ENCODE peak calls at places on chromosomes 7 and 10, in nine cellular contexts. One of them, this sample, is unnamed.

GRCh38 chr10:90136731-90137316 is 435.4 kb downstream of the KIF20B start:
- DNase-seq in coronary artery: no peak
- DNase-seq in CD8-positive, alpha-beta T cell: no peak
- DNase-seq in epithelial cell of esophagus: peak; percentile 39
- DNase-seq in ovary: no peak
- DNase-seq in skeletal muscle cell: no peak
- DNase-seq in brain microvascular endothelial cell: no peak
- DNase-seq in left ventricle myocardium inferior: no peak
- DNase-seq in AG09309: no peak
- DNase-seq in this sample: no peak

GRCh38 chr7:134120405-134120804 is 6.7 kb upstream of the LRGUK start:
- DNase-seq in skeletal muscle cell: no peak
- DNase-seq in AG09309: no peak
- DNase-seq in ovary: no peak
- DNase-seq in epithelial cell of esophagus: no peak
- DNase-seq in brain microvascular endothelial cell: no peak
- DNase-seq in coronary artery: no peak
- DNase-seq in CD8-positive, alpha-beta T cell: no peak
- DNase-seq in left ventricle myocardium inferior: no peak
- DNase-seq in this sample: no peak

GRCh38 chr7:33107136-33108066 is 1.8 kb downstream of the RP9 start:
- DNase-seq in coronary artery: no peak
- DNase-seq in brain microvascular endothelial cell: peak; percentile 43
- DNase-seq in skeletal muscle cell: peak; percentile 10
- DNase-seq in CD8-positive, alpha-beta T cell: no peak
- DNase-seq in left ventricle myocardium inferior: no peak
- DNase-seq in ovary: no peak
- DNase-seq in AG09309: no peak
- DNase-seq in epithelial cell of esophagus: peak; percentile 56
- DNase-seq in this sample: no peak

GRCh38 chr7:98568891-98569290 is 48.2 kb upstream of the NPTX2 start:
- DNase-seq in coronary artery: no peak
- DNase-seq in CD8-positive, alpha-beta T cell: no peak
- DNase-seq in ovary: no peak
- DNase-seq in skeletal muscle cell: peak; percentile 18
- DNase-seq in AG09309: no peak
- DNase-seq in left ventricle myocardium inferior: no peak
- DNase-seq in brain microvascular endothelial cell: no peak
- DNase-seq in epithelial cell of esophagus: no peak
- DNase-seq in this sample: no peak

GRCh38 chr7:98974906-98975816 is 96.8 kb downstream of the TRRAP start:
- DNase-seq in skeletal muscle cell: no peak
- DNase-seq in brain microvascular endothelial cell: no peak
- DNase-seq in AG09309: no peak
- DNase-seq in left ventricle myocardium inferior: peak; percentile 75
- DNase-seq in epithelial cell of esophagus: no peak
- DNase-seq in coronary artery: no peak
- DNase-seq in ovary: no peak
- DNase-seq in CD8-positive, alpha-beta T cell: no peak
- DNase-seq in this sample: no peak

GRCh38 chr10:89845541-89846275 is 144.3 kb downstream of the KIF20B start:
- DNase-seq in coronary artery: no peak
- DNase-seq in ovary: no peak
- DNase-seq in AG09309: no peak
- DNase-seq in left ventricle myocardium inferior: no peak
- DNase-seq in brain microvascular endothelial cell: peak; percentile 40
- DNase-seq in epithelial cell of esophagus: peak; percentile 56
- DNase-seq in skeletal muscle cell: peak; percentile 4
- DNase-seq in CD8-positive, alpha-beta T cell: no peak
- DNase-seq in this sample: no peak

GRCh38 chr10:75244487-75245353 is 9.0 kb upstream of the COMTD1 start:
- DNase-seq in CD8-positive, alpha-beta T cell: no peak
- DNase-seq in AG09309: no peak
- DNase-seq in left ventricle myocardium inferior: no peak
- DNase-seq in brain microvascular endothelial cell: no peak
- DNase-seq in ovary: no peak
- DNase-seq in epithelial cell of esophagus: peak; percentile 47
- DNase-seq in coronary artery: no peak
- DNase-seq in skeletal muscle cell: no peak
- DNase-seq in this sample: no peak

GRCh38 chr10:6514844-6515780 is 65.0 kb downstream of the PRKCQ start:
- DNase-seq in epithelial cell of esophagus: no peak
- DNase-seq in brain microvascular endothelial cell: no peak
- DNase-seq in skeletal muscle cell: no peak
- DNase-seq in ovary: no peak
- DNase-seq in coronary artery: no peak
- DNase-seq in CD8-positive, alpha-beta T cell: no peak
- DNase-seq in left ventricle myocardium inferior: no peak
- DNase-seq in AG09309: no peak
- DNase-seq in this sample: no peak

GRCh38 chr7:143048827-143049226 is 3.3 kb upstream of the OR6V1 start:
- DNase-seq in ovary: no peak
- DNase-seq in coronary artery: no peak
- DNase-seq in skeletal muscle cell: no peak
- DNase-seq in left ventricle myocardium inferior: no peak
- DNase-seq in epithelial cell of esophagus: peak; percentile 11
- DNase-seq in brain microvascular endothelial cell: no peak
- DNase-seq in AG09309: no peak
- DNase-seq in CD8-positive, alpha-beta T cell: no peak
- DNase-seq in this sample: no peak

GRCh38 chr10:44968101-44968886 is 8.7 kb downstream of the RASSF4 start:
- DNase-seq in left ventricle myocardium inferior: no peak
- DNase-seq in AG09309: no peak
- DNase-seq in ovary: no peak
- DNase-seq in epithelial cell of esophagus: no peak
- DNase-seq in coronary artery: peak; percentile 81
- DNase-seq in CD8-positive, alpha-beta T cell: no peak
- DNase-seq in brain microvascular endothelial cell: no peak
- DNase-seq in skeletal muscle cell: no peak
- DNase-seq in this sample: no peak

GRCh38 chr10:118835682-118836326 is 81.0 kb upstream of the CACUL1 start:
- DNase-seq in brain microvascular endothelial cell: no peak
- DNase-seq in coronary artery: no peak
- DNase-seq in ovary: no peak
- DNase-seq in AG09309: no peak
- DNase-seq in CD8-positive, alpha-beta T cell: no peak
- DNase-seq in left ventricle myocardium inferior: no peak
- DNase-seq in epithelial cell of esophagus: peak; percentile 97
- DNase-seq in skeletal muscle cell: no peak
- DNase-seq in this sample: no peak

GRCh38 chr10:87887548-87888289 is 24.3 kb downstream of the PTEN start:
- DNase-seq in AG09309: no peak
- DNase-seq in coronary artery: no peak
- DNase-seq in epithelial cell of esophagus: no peak
- DNase-seq in ovary: no peak
- DNase-seq in left ventricle myocardium inferior: no peak
- DNase-seq in skeletal muscle cell: no peak
- DNase-seq in CD8-positive, alpha-beta T cell: no peak
- DNase-seq in brain microvascular endothelial cell: no peak
- DNase-seq in this sample: no peak

GRCh38 chr10:117652228-117653169 is 110.0 kb downstream of the EMX2 start:
- DNase-seq in coronary artery: no peak
- DNase-seq in CD8-positive, alpha-beta T cell: no peak
- DNase-seq in brain microvascular endothelial cell: no peak
- DNase-seq in epithelial cell of esophagus: no peak
- DNase-seq in ovary: no peak
- DNase-seq in AG09309: no peak
- DNase-seq in skeletal muscle cell: no peak
- DNase-seq in left ventricle myocardium inferior: no peak
- DNase-seq in this sample: no peak

GRCh38 chr7:137020351-137020750 is 151.9 kb downstream of the CHRM2 start:
- DNase-seq in coronary artery: no peak
- DNase-seq in epithelial cell of esophagus: no peak
- DNase-seq in brain microvascular endothelial cell: peak; percentile 31
- DNase-seq in skeletal muscle cell: no peak
- DNase-seq in AG09309: no peak
- DNase-seq in ovary: no peak
- DNase-seq in CD8-positive, alpha-beta T cell: no peak
- DNase-seq in left ventricle myocardium inferior: no peak
- DNase-seq in this sample: no peak

GRCh38 chr7:65233409-65234034 is 140.1 kb upstream of the ZNF92 start:
- DNase-seq in coronary artery: no peak
- DNase-seq in AG09309: no peak
- DNase-seq in brain microvascular endothelial cell: no peak
- DNase-seq in skeletal muscle cell: no peak
- DNase-seq in epithelial cell of esophagus: no peak
- DNase-seq in ovary: no peak
- DNase-seq in left ventricle myocardium inferior: no peak
- DNase-seq in CD8-positive, alpha-beta T cell: no peak
- DNase-seq in this sample: no peak

GRCh38 chr10:12835709-12836108 is 165.8 kb downstream of the CCDC3 start:
- DNase-seq in brain microvascular endothelial cell: peak; percentile 50
- DNase-seq in skeletal muscle cell: no peak
- DNase-seq in coronary artery: no peak
- DNase-seq in left ventricle myocardium inferior: no peak
- DNase-seq in ovary: no peak
- DNase-seq in AG09309: no peak
- DNase-seq in epithelial cell of esophagus: peak; percentile 89
- DNase-seq in CD8-positive, alpha-beta T cell: no peak
- DNase-seq in this sample: no peak

GRCh38 chr7:24714676-24715010 is 42.6 kb downstream of the GSDME start:
- DNase-seq in coronary artery: peak; percentile 65
- DNase-seq in epithelial cell of esophagus: no peak
- DNase-seq in ovary: no peak
- DNase-seq in left ventricle myocardium inferior: no peak
- DNase-seq in skeletal muscle cell: no peak
- DNase-seq in AG09309: no peak
- DNase-seq in CD8-positive, alpha-beta T cell: no peak
- DNase-seq in brain microvascular endothelial cell: no peak
- DNase-seq in this sample: no peak

GRCh38 chr10:36182059-36182654 is 540.1 kb upstream of the FZD8 start:
- DNase-seq in AG09309: no peak
- DNase-seq in brain microvascular endothelial cell: no peak
- DNase-seq in left ventricle myocardium inferior: no peak
- DNase-seq in coronary artery: no peak
- DNase-seq in skeletal muscle cell: no peak
- DNase-seq in CD8-positive, alpha-beta T cell: no peak
- DNase-seq in epithelial cell of esophagus: no peak
- DNase-seq in ovary: no peak
- DNase-seq in this sample: no peak

GRCh38 chr10:101938316-101939272 is 95.0 kb upstream of the KCNIP2 start:
- DNase-seq in ovary: peak; percentile 9
- DNase-seq in coronary artery: no peak
- DNase-seq in brain microvascular endothelial cell: peak; percentile 89
- DNase-seq in left ventricle myocardium inferior: no peak
- DNase-seq in AG09309: peak; percentile 48
- DNase-seq in CD8-positive, alpha-beta T cell: no peak
- DNase-seq in epithelial cell of esophagus: peak; percentile 72
- DNase-seq in skeletal muscle cell: peak; percentile 69
- DNase-seq in this sample: no peak
- H3K4me3 ChIP-seq in ovary: no peak overlapping the region
- H3K4me3 ChIP-seq in coronary artery: no peak overlapping the region
- H3K4me3 ChIP-seq in brain microvascular endothelial cell: no peak overlapping the region
- H3K4me3 ChIP-seq in left ventricle myocardium inferior: peak overlapping the region; percentile 52
- H3K4me3 ChIP-seq in AG09309: no peak overlapping the region
- H3K4me3 ChIP-seq in CD8-positive, alpha-beta T cell: no peak overlapping the region
- H3K4me3 ChIP-seq in epithelial cell of esophagus: no peak overlapping the region
- H3K4me3 ChIP-seq in skeletal muscle cell: no peak overlapping the region
- H3K4me3 ChIP-seq in this sample: no peak overlapping the region

GRCh38 chr10:86670290-86670811 is 2.0 kb downstream of the LDB3 start:
- DNase-seq in coronary artery: no peak
- DNase-seq in skeletal muscle cell: no peak
- DNase-seq in brain microvascular endothelial cell: no peak
- DNase-seq in left ventricle myocardium inferior: no peak
- DNase-seq in CD8-positive, alpha-beta T cell: no peak
- DNase-seq in AG09309: no peak
- DNase-seq in epithelial cell of esophagus: no peak
- DNase-seq in ovary: no peak
- DNase-seq in this sample: no peak

GRCh38 chr10:86670876-86671275 is 2.6 kb downstream of the LDB3 start:
- DNase-seq in ovary: no peak
- DNase-seq in coronary artery: no peak
- DNase-seq in left ventricle myocardium inferior: no peak
- DNase-seq in brain microvascular endothelial cell: no peak
- DNase-seq in AG09309: no peak
- DNase-seq in epithelial cell of esophagus: no peak
- DNase-seq in skeletal muscle cell: no peak
- DNase-seq in CD8-positive, alpha-beta T cell: no peak
- DNase-seq in this sample: no peak

GRCh38 chr10:86671985-86672710 is 3.8 kb downstream of the LDB3 start:
- DNase-seq in left ventricle myocardium inferior: peak; percentile 80
- DNase-seq in epithelial cell of esophagus: no peak
- DNase-seq in brain microvascular endothelial cell: no peak
- DNase-seq in AG09309: no peak
- DNase-seq in ovary: peak; percentile 79
- DNase-seq in coronary artery: peak; percentile 87
- DNase-seq in CD8-positive, alpha-beta T cell: no peak
- DNase-seq in skeletal muscle cell: no peak
- DNase-seq in this sample: no peak

GRCh38 chr10:86673216-86673826 is 5.0 kb downstream of the LDB3 start:
- DNase-seq in coronary artery: no peak
- DNase-seq in ovary: no peak
- DNase-seq in skeletal muscle cell: no peak
- DNase-seq in epithelial cell of esophagus: no peak
- DNase-seq in left ventricle myocardium inferior: no peak
- DNase-seq in CD8-positive, alpha-beta T cell: no peak
- DNase-seq in AG09309: no peak
- DNase-seq in brain microvascular endothelial cell: no peak
- DNase-seq in this sample: no peak

DNA sequence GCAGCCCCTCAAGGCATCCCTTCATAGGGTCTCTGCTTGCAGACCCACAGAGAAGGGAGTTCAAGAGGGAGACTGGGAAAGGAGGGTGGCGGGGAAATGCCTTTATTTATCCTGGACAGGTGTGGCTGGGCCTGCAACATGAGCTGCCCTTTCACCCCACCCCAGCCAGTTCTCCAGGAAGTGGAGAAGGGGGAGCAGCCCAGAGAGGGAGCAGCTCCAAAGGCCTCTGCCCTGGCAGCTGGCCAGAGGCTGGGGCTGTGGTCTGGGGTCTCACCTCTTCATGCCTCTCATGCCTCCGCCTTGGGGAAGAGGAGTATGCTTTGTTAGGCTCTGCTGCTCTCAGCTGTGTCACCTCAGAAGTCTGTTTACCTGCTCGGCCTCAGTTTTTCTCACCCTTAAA is 3.1 kb downstream of the LDB3 start:
- DNase-seq in ovary: no peak
- DNase-seq in skeletal muscle cell: no peak
- DNase-seq in CD8-positive, alpha-beta T cell: no peak
- DNase-seq in epithelial cell of esophagus: no peak
- DNase-seq in left ventricle myocardium inferior: no peak
- DNase-seq in coronary artery: no peak
- DNase-seq in brain microvascular endothelial cell: no peak
- DNase-seq in AG09309: no peak
- DNase-seq in this sample: no peak
- H3K4me3 ChIP-seq in ovary: no peak overlapping the region
- H3K4me3 ChIP-seq in skeletal muscle cell: no peak overlapping the region
- H3K4me3 ChIP-seq in CD8-positive, alpha-beta T cell: no peak overlapping the region
- H3K4me3 ChIP-seq in epithelial cell of esophagus: no peak overlapping the region
- H3K4me3 ChIP-seq in left ventricle myocardium inferior: peak overlapping the region; percentile 77
- H3K4me3 ChIP-seq in coronary artery: peak overlapping the region; percentile 72
- H3K4me3 ChIP-seq in brain microvascular endothelial cell: no peak overlapping the region
- H3K4me3 ChIP-seq in AG09309: no peak overlapping the region
- H3K4me3 ChIP-seq in this sample: no peak overlapping the region

GRCh38 chr7:141976524-141977245 is 3.1 kb upstream of the TAS2R38 start:
- DNase-seq in epithelial cell of esophagus: no peak
- DNase-seq in left ventricle myocardium inferior: no peak
- DNase-seq in CD8-positive, alpha-beta T cell: no peak
- DNase-seq in coronary artery: no peak
- DNase-seq in AG09309: no peak
- DNase-seq in ovary: no peak
- DNase-seq in skeletal muscle cell: no peak
- DNase-seq in brain microvascular endothelial cell: no peak
- DNase-seq in this sample: no peak
- H3K4me3 ChIP-seq in epithelial cell of esophagus: no peak overlapping the region
- H3K4me3 ChIP-seq in left ventricle myocardium inferior: no peak overlapping the region
- H3K4me3 ChIP-seq in CD8-positive, alpha-beta T cell: peak overlapping the region; percentile 46
- H3K4me3 ChIP-seq in coronary artery: peak overlapping the region; percentile 62
- H3K4me3 ChIP-seq in AG09309: no peak overlapping the region
- H3K4me3 ChIP-seq in ovary: no peak overlapping the region
- H3K4me3 ChIP-seq in skeletal muscle cell: no peak overlapping the region
- H3K4me3 ChIP-seq in brain microvascular endothelial cell: no peak overlapping the region
- H3K4me3 ChIP-seq in this sample: no peak overlapping the region

GRCh38 chr10:69336952-69337311 is 58.6 kb downstream of the HK1 start:
- DNase-seq in AG09309: no peak
- DNase-seq in CD8-positive, alpha-beta T cell: no peak
- DNase-seq in skeletal muscle cell: no peak
- DNase-seq in coronary artery: no peak
- DNase-seq in epithelial cell of esophagus: no peak
- DNase-seq in ovary: no peak
- DNase-seq in brain microvascular endothelial cell: no peak
- DNase-seq in left ventricle myocardium inferior: no peak
- DNase-seq in this sample: no peak
- H3K4me3 ChIP-seq in AG09309: no peak overlapping the region
- H3K4me3 ChIP-seq in CD8-positive, alpha-beta T cell: no peak overlapping the region
- H3K4me3 ChIP-seq in skeletal muscle cell: no peak overlapping the region
- H3K4me3 ChIP-seq in coronary artery: peak overlapping the region; percentile 50
- H3K4me3 ChIP-seq in epithelial cell of esophagus: no peak overlapping the region
- H3K4me3 ChIP-seq in ovary: no peak overlapping the region
- H3K4me3 ChIP-seq in brain microvascular endothelial cell: no peak overlapping the region
- H3K4me3 ChIP-seq in left ventricle myocardium inferior: no peak overlapping the region
- H3K4me3 ChIP-seq in this sample: no peak overlapping the region

This sample was measured in GM12864.